ENCODE peak calls at places on chromosomes 11 and 22, in five cellular contexts. K is progenitor cell of endocrine pancreas, M is right cardiac atrium, D is iPS-NIHi11, Y is astrocyte of the spinal cord. H is an unnamed sample.

GRCh38 chr11:103529217-103529684 is 420.0 kb downstream of the DYNC2H1 start:
- DNase-seq in M (no peak), K (no peak), Y (peak; percentile 59), D (no peak), H (no peak)

GRCh38 chr22:19105867-19106802 is 16.1 kb downstream of the DGCR2 start:
- DNase-seq in M (no peak), K (no peak), D (peak; percentile 52), Y (no peak), H (no peak)

GRCh38 chr11:98561216-98561615 is 459.5 kb upstream of the CNTN5 start:
- DNase-seq in Y (no peak), M (no peak), D (no peak), K (no peak), H (no peak)

GRCh38 chr22:42955087-42955630 is 59.8 kb downstream of the PACSIN2 start:
- DNase-seq in M (no peak), D (no peak), Y (no peak), K (no peak), H (no peak)

GRCh38 chr22:19062139-19062789 is 59.9 kb downstream of the DGCR2 start:
- DNase-seq in D (no peak), Y (no peak), M (no peak), K (no peak), H (no peak)

GRCh38 chr22:27133951-27134664 is 476.7 kb downstream of the MIAT start:
- DNase-seq in Y (peak; percentile 88), K (no peak), M (no peak), D (no peak), H (peak; percentile 31)

GRCh38 chr22:48188211-48188845 is 1425.9 kb downstream of the TBC1D22A start:
- DNase-seq in M (no peak), D (no peak), Y (no peak), K (no peak), H (no peak)

GRCh38 chr11:118342503-118343161 is at the start of gene CD3D:
- DNase-seq in K (no peak), M (no peak), Y (no peak), D (no peak), H (peak; percentile 60)

GRCh38 chr11:69215784-69216415 is 60.2 kb downstream of the SMIM38 start:
- DNase-seq in M (no peak), D (no peak), K (peak; percentile 5), Y (peak; percentile 16), H (no peak)

GRCh38 chr11:45042560-45042959 is 91.9 kb upstream of the TP53I11 start:
- DNase-seq in Y (no peak), D (no peak), M (no peak), K (no peak), H (no peak)

GRCh38 chr11:35030716-35031213 is 108.2 kb upstream of the CD44 start:
- DNase-seq in M (peak; percentile 62), D (no peak), Y (peak; percentile 97), K (no peak), H (no peak)

GRCh38 chr11:698493-699115 is 3.0 kb downstream of the TMEM80 start:
- DNase-seq in D (no peak), K (no peak), Y (no peak), M (peak; percentile 22), H (no peak)

GRCh38 chr11:47408598-47409439 is 429 bp downstream of the SLC39A13 start:
- DNase-seq in Y (peak; percentile 79), D (no peak), K (no peak), M (peak; percentile 77), H (no peak)

GRCh38 chr11:131845255-131845654 is 474.8 kb downstream of the NTM start:
- DNase-seq in Y (no peak), K (no peak), D (peak; percentile 52), M (no peak), H (no peak)

GRCh38 chr11:64181506-64182411 is 4.2 kb upstream of the STIP1 start:
- DNase-seq in Y (peak; percentile 92), D (peak; percentile 79), M (peak; percentile 96), K (peak; percentile 40), H (no peak)

GRCh38 chr11:76701701-76702100 is 31.2 kb upstream of the LRRC32 start:
- DNase-seq in D (peak; percentile 26), Y (peak; percentile 40), M (no peak), K (no peak), H (no peak)

GRCh38 chr11:2569731-2570210 is 125.0 kb downstream of the KCNQ1 start:
- DNase-seq in M (peak; percentile 47), K (no peak), Y (no peak), D (no peak), H (no peak)

GRCh38 chr11:65112551-65113360 is 1.1 kb downstream of the TM7SF2 start:
- DNase-seq in K (peak; percentile 65), D (peak; percentile 61), M (peak; percentile 88), Y (peak; percentile 33), H (peak; percentile 81)

GRCh38 chr11:110908401-110909106 is 196.3 kb upstream of the ARHGAP20 start:
- DNase-seq in Y (peak; percentile 93), M (no peak), D (no peak), K (no peak), H (no peak)

GRCh38 chr22:45294030-45294429 is 9.3 kb downstream of the UPK3A start:
- DNase-seq in M (no peak), K (no peak), D (no peak), Y (no peak), H (no peak)

GRCh38 chr11:122851366-122852011 is 13.2 kb downstream of the CRTAM start:
- DNase-seq in Y (no peak), M (no peak), K (no peak), D (no peak), H (no peak)

GRCh38 chr11:13288375-13289029 is 10.9 kb downstream of the BMAL1 start:
- DNase-seq in D (no peak), Y (peak; percentile 35), K (no peak), M (no peak), H (no peak)

GRCh38 chr11:118476676-118477075 is 40.4 kb downstream of the KMT2A start:
- DNase-seq in D (no peak), M (no peak), K (no peak), Y (no peak), H (no peak)

GRCh38 chr11:132941024-132941646 is 591.2 kb downstream of the OPCML start:
- DNase-seq in D (peak; percentile 27), M (no peak), K (no peak), Y (peak; percentile 52), H (peak; percentile 5)